ENCODE peak calls at places on chromosomes 11 and 22, in four cellular contexts. One of them, this sample, is unnamed.

GRCh38 chr11:38593649-38594048 is 1995.6 kb upstream of the RAG2 start:
- DNase-seq in effector CD4-positive, alpha-beta T cell: no peak
- DNase-seq in gastrocnemius medialis: no peak
- DNase-seq in Jurkat, Clone E6-1: no peak
- DNase-seq in this sample: no peak

GRCh38 chr11:126359431-126360048 is 4.1 kb downstream of the ST3GAL4 start:
- DNase-seq in effector CD4-positive, alpha-beta T cell: no peak
- DNase-seq in gastrocnemius medialis: peak; percentile 48
- DNase-seq in Jurkat, Clone E6-1: no peak
- DNase-seq in this sample: peak; percentile 94

GRCh38 chr22:42171946-42172345 is 41.3 kb upstream of the CYP2D6 start:
- DNase-seq in Jurkat, Clone E6-1: no peak
- DNase-seq in gastrocnemius medialis: no peak
- DNase-seq in effector CD4-positive, alpha-beta T cell: no peak
- DNase-seq in this sample: no peak

GRCh38 chr22:42951093-42951710 is 63.7 kb downstream of the PACSIN2 start:
- DNase-seq in gastrocnemius medialis: no peak
- DNase-seq in effector CD4-positive, alpha-beta T cell: no peak
- DNase-seq in Jurkat, Clone E6-1: no peak
- DNase-seq in this sample: no peak

GRCh38 chr22:36155702-36156101 is 4.9 kb downstream of the APOL3 start:
- DNase-seq in gastrocnemius medialis: peak; percentile 68
- DNase-seq in Jurkat, Clone E6-1: no peak
- DNase-seq in effector CD4-positive, alpha-beta T cell: no peak
- DNase-seq in this sample: peak; percentile 72

GRCh38 chr11:132062031-132062430 is 691.6 kb downstream of the NTM start:
- DNase-seq in effector CD4-positive, alpha-beta T cell: no peak
- DNase-seq in gastrocnemius medialis: no peak
- DNase-seq in Jurkat, Clone E6-1: no peak
- DNase-seq in this sample: no peak

GRCh38 chr11:11279956-11280689 is 72.9 kb downstream of the CSNK2A3 start:
- DNase-seq in effector CD4-positive, alpha-beta T cell: no peak
- DNase-seq in gastrocnemius medialis: no peak
- DNase-seq in Jurkat, Clone E6-1: peak; percentile 27
- DNase-seq in this sample: no peak

GRCh38 chr11:12263141-12263693 is 114.2 kb upstream of the PARVA start:
- DNase-seq in Jurkat, Clone E6-1: no peak
- DNase-seq in gastrocnemius medialis: no peak
- DNase-seq in effector CD4-positive, alpha-beta T cell: no peak
- DNase-seq in this sample: no peak

GRCh38 chr11:122120096-122120495 is 4.1 kb upstream of the BLID start:
- DNase-seq in effector CD4-positive, alpha-beta T cell: no peak
- DNase-seq in Jurkat, Clone E6-1: no peak
- DNase-seq in gastrocnemius medialis: no peak
- DNase-seq in this sample: no peak

GRCh38 chr22:37021710-37022482 is 2.4 kb downstream of the MPST start:
- DNase-seq in gastrocnemius medialis: no peak
- DNase-seq in effector CD4-positive, alpha-beta T cell: peak; percentile 48
- DNase-seq in Jurkat, Clone E6-1: peak; percentile 49
- DNase-seq in this sample: no peak

This sample was measured in lower leg skin.